ENCODE peak calls at places on chromosome 3, in four cellular contexts. One of them, this sample, is unnamed.

GRCh38 chr3:5231067-5231466 is 43.6 kb downstream of the EDEM1 start:
- DNase-seq in HepG2: no peak
- DNase-seq in WTC11: no peak
- DNase-seq in A549: no peak
- DNase-seq in this sample: no peak

GRCh38 chr3:17258823-17259436 is 374.2 kb downstream of the PLCL2 start:
- DNase-seq in HepG2: peak; percentile 14
- DNase-seq in WTC11: no peak
- DNase-seq in A549: peak; percentile 28
- DNase-seq in this sample: peak; percentile 64

GRCh38 chr3:24096695-24097290 is 151.7 kb downstream of the NR1D2 start:
- DNase-seq in HepG2: no peak
- DNase-seq in WTC11: no peak
- DNase-seq in A549: no peak
- DNase-seq in this sample: no peak

GRCh38 chr3:12663311-12663935 is 494 bp downstream of the RAF1 start:
- DNase-seq in HepG2: no peak
- DNase-seq in WTC11: no peak
- DNase-seq in A549: peak; percentile 49
- DNase-seq in this sample: no peak

GRCh38 chr3:62229201-62229600 is 144.1 kb downstream of the FEZF2 start:
- DNase-seq in HepG2: no peak
- DNase-seq in WTC11: peak; percentile 24
- DNase-seq in A549: no peak
- DNase-seq in this sample: no peak

GRCh38 chr3:21159565-21159950 is 591.5 kb downstream of the ZNF385D start:
- DNase-seq in HepG2: no peak
- DNase-seq in WTC11: no peak
- DNase-seq in A549: no peak
- DNase-seq in this sample: no peak

GRCh38 chr3:177478170-177478859 is 281.0 kb upstream of the TBL1XR1 start:
- DNase-seq in HepG2: peak; percentile 23
- DNase-seq in WTC11: no peak
- DNase-seq in A549: peak; percentile 28
- DNase-seq in this sample: no peak

GRCh38 chr3:95407709-95408463 is 1345.0 kb downstream of the NSUN3 start:
- DNase-seq in HepG2: no peak
- DNase-seq in WTC11: peak; percentile 46
- DNase-seq in A549: no peak
- DNase-seq in this sample: no peak

GRCh38 chr3:39144095-39144747 is 9.2 kb downstream of the CSRNP1 start:
- DNase-seq in HepG2: no peak
- DNase-seq in WTC11: no peak
- DNase-seq in A549: no peak
- DNase-seq in this sample: no peak

GRCh38 chr3:16335364-16335763 is 70.4 kb downstream of the OXNAD1 start:
- DNase-seq in HepG2: no peak
- DNase-seq in WTC11: no peak
- DNase-seq in A549: no peak
- DNase-seq in this sample: no peak

GRCh38 chr3:8505621-8506020 is 4.0 kb downstream of the LMCD1 start:
- DNase-seq in HepG2: no peak
- DNase-seq in WTC11: no peak
- DNase-seq in A549: no peak
- DNase-seq in this sample: no peak
- TF ChIP-seq NR3C1 in HepG2: no peak
- TF ChIP-seq NR3C1 in WTC11: no peak
- TF ChIP-seq NR3C1 in A549: no peak
- TF ChIP-seq NR3C1 in this sample: no peak

DNA sequence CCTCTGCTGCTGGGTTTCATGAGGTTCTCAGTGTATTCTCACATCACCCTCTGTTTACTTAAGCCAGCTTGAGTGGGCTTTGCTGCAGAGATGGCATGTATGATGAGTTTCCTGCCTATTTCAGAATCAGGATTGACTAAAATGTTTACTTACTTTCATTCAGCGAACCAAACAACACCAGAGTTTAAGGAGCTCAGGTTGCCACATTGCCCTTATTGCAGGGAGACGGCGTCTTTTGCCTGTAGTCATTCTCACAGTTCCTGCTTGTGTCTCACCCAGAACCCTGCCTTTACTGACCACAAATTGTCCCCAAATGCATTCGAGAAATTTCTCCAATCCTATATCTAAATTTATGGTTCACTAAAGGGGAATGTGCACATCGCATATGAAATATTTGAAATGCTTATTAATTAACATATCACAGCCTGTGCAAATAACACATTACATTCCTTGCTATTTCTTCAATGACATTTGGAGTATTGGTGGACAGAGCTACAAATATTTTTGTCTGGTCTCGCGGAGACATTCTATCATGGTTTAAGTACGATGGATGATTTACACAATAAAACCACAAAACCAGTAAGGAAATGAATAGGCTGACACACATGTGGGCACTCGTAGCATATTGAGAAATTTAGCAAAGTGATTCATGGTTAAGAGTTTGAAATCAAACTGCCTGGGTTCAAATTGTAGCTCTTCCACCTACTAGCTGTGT is 377.2 kb upstream of the CFAP20DC start:
- DNase-seq in HepG2: no peak
- DNase-seq in WTC11: no peak
- DNase-seq in A549: no peak
- DNase-seq in this sample: no peak
- TF ChIP-seq NR3C1 in HepG2: no peak
- TF ChIP-seq NR3C1 in WTC11: no peak
- TF ChIP-seq NR3C1 in A549: no peak
- TF ChIP-seq NR3C1 in this sample: no peak

GRCh38 chr3:172281884-172282283 is 166.4 kb downstream of the GHSR start:
- DNase-seq in HepG2: no peak
- DNase-seq in WTC11: no peak
- DNase-seq in A549: no peak
- DNase-seq in this sample: no peak
- TF ChIP-seq NR3C1 in HepG2: no peak
- TF ChIP-seq NR3C1 in WTC11: no peak
- TF ChIP-seq NR3C1 in A549: no peak
- TF ChIP-seq NR3C1 in this sample: no peak

GRCh38 chr3:111368061-111368460 is 173.9 kb upstream of the CD96 start:
- DNase-seq in HepG2: no peak
- DNase-seq in WTC11: no peak
- DNase-seq in A549: no peak
- DNase-seq in this sample: no peak

GRCh38 chr3:111373861-111374260 is 168.1 kb upstream of the CD96 start:
- DNase-seq in HepG2: no peak
- DNase-seq in WTC11: no peak
- DNase-seq in A549: no peak
- DNase-seq in this sample: no peak

GRCh38 chr3:111373239-111373638 is 168.8 kb upstream of the CD96 start:
- DNase-seq in HepG2: no peak
- DNase-seq in WTC11: no peak
- DNase-seq in A549: no peak
- DNase-seq in this sample: no peak

DNA sequence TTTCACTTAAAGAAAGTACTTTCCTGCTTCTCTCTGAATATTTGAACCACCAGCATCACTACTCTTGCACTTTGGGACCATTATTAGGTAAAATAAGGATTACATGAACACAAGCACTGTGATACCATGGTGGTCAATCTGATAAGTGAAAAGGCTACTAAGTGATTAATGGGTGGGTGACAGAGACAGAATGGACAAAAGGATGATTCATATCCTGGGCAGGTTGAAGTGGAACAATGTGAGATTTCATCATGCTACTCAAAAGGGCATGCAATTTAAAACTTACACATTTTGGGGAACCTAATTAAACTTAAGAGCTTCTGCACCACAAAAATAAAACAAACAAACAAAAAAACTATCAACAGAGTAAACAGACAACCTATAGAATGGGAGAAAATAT is 172.0 kb upstream of the CD96 start:
- DNase-seq in HepG2: no peak
- DNase-seq in WTC11: no peak
- DNase-seq in A549: no peak
- DNase-seq in this sample: no peak
- TF ChIP-seq NR3C1 in HepG2: no peak
- TF ChIP-seq NR3C1 in WTC11: no peak
- TF ChIP-seq NR3C1 in A549: no peak
- TF ChIP-seq NR3C1 in this sample: no peak

GRCh38 chr3:9825461-9826040 is 15.5 kb downstream of the TTLL3 start:
- DNase-seq in HepG2: no peak
- DNase-seq in WTC11: no peak
- DNase-seq in A549: no peak
- DNase-seq in this sample: no peak

GRCh38 chr3:9818666-9819335 is 8.7 kb downstream of the TTLL3 start:
- DNase-seq in HepG2: no peak
- DNase-seq in WTC11: no peak
- DNase-seq in A549: no peak
- DNase-seq in this sample: no peak

GRCh38 chr3:9820543-9820942 is 10.5 kb downstream of the TTLL3 start:
- DNase-seq in HepG2: no peak
- DNase-seq in WTC11: no peak
- DNase-seq in A549: no peak
- DNase-seq in this sample: no peak

GRCh38 chr3:9817437-9817836 is 7.4 kb downstream of the TTLL3 start:
- DNase-seq in HepG2: no peak
- DNase-seq in WTC11: no peak
- DNase-seq in A549: no peak
- DNase-seq in this sample: no peak

DNA sequence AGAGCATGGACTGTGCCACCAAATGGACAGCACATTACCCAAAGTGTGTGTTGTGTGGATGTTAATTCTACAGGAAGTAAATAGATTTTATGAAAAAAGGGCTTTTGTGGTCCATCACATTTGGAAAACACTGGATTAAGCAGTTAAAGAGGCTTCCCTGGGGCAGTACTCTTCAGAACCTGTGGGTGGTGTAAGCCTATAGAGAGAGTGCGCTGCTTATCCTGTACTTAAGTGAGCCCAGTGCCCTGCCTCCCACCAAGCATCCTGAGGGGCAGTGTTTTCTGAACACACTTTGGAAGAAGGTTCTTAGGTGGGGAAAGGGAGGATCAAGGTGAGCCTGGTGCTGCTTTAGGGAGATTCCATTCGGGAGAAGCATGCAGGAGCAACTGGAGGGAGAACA is 10.9 kb downstream of the TTLL3 start:
- DNase-seq in HepG2: peak; percentile 30
- DNase-seq in WTC11: peak; percentile 29
- DNase-seq in A549: no peak
- DNase-seq in this sample: no peak
- TF ChIP-seq NR3C1 in HepG2: no peak
- TF ChIP-seq NR3C1 in WTC11: no peak
- TF ChIP-seq NR3C1 in A549: no peak
- TF ChIP-seq NR3C1 in this sample: no peak

GRCh38 chr3:194054540-194054939 is 81.4 kb upstream of the HES1 start:
- DNase-seq in HepG2: no peak
- DNase-seq in WTC11: no peak
- DNase-seq in A549: no peak
- DNase-seq in this sample: no peak

GRCh38 chr3:194051554-194052175 is 84.3 kb upstream of the HES1 start:
- DNase-seq in HepG2: no peak
- DNase-seq in WTC11: no peak
- DNase-seq in A549: no peak
- DNase-seq in this sample: no peak

GRCh38 chr3:194054941-194055340 is 81.0 kb upstream of the HES1 start:
- DNase-seq in HepG2: no peak
- DNase-seq in WTC11: no peak
- DNase-seq in A549: no peak
- DNase-seq in this sample: no peak

GRCh38 chr3:194050782-194051320 is 85.1 kb upstream of the HES1 start:
- DNase-seq in HepG2: no peak
- DNase-seq in WTC11: no peak
- DNase-seq in A549: no peak
- DNase-seq in this sample: no peak

DNA sequence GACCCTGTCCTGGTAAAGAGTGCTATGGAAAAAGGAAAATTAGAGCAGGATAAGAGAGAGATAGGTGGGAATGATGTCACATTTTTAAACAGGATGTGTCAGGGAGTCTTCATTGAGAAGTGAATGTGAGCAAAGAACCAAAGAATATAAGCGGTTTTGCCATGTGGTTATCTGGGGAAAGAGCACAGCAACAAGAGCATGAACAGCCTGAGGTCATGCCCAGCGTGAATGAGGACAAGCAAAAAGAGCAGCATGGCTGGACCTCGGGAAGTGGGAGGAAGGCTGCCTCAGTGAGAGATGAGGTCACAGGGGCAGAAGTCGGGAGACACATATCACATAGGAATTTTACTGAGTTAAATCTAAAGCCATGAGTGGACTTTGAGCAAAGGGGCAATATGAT is 82.8 kb upstream of the HES1 start:
- DNase-seq in HepG2: no peak
- DNase-seq in WTC11: no peak
- DNase-seq in A549: no peak
- DNase-seq in this sample: no peak
- TF ChIP-seq NR3C1 in HepG2: no peak
- TF ChIP-seq NR3C1 in WTC11: no peak
- TF ChIP-seq NR3C1 in A549: no peak
- TF ChIP-seq NR3C1 in this sample: no peak

GRCh38 chr3:56747150-56747549 is 54.6 kb downstream of the ARHGEF3 start:
- DNase-seq in HepG2: no peak
- DNase-seq in WTC11: no peak
- DNase-seq in A549: no peak
- DNase-seq in this sample: no peak
- TF ChIP-seq NR3C1 in HepG2: no peak
- TF ChIP-seq NR3C1 in WTC11: no peak
- TF ChIP-seq NR3C1 in A549: no peak
- TF ChIP-seq NR3C1 in this sample: no peak

DNA sequence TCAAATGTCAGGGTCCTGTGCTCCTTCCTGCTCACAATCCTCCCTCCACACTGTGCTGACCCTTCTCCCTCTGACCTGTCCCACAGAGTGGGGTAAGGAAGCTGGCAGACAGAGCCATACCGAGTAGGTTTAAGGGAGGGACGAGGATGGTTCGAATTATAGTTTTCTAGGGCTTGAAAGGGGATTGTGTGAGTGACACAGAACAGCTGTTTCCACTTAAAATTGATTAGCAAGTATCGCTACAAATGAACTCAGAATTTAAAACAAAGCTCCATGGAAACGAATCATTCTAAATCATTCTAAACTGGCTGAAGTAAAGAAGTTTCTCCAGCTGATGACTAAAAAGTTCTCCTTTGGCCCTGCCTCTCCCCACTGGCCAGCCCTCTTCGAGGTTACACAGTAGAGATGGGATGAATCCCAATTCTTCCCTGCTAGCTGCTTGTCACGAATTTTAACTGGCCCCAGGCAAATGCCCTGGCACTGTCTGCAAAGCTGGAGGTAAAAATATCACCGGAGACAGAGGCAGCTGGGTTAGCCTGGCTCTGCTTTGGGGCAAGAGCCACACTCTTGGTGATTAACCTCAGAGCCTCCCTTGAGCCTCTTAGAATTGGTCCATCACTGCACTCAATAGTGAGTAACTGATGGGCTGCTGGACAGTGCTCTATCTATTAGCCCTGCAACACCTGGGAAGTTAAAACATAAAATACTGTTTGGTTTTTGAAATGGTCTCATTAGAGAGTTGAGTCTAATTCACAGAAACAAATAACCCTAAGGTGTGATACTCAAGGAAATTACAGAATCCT is 194.9 kb downstream of the CHST2 start:
- DNase-seq in HepG2: no peak
- DNase-seq in WTC11: no peak
- DNase-seq in A549: no peak
- DNase-seq in this sample: no peak
- TF ChIP-seq NR3C1 in HepG2: no peak
- TF ChIP-seq NR3C1 in WTC11: no peak
- TF ChIP-seq NR3C1 in A549: no peak
- TF ChIP-seq NR3C1 in this sample: no peak

GRCh38 chr3:52195823-52196331 is 2.1 kb upstream of the ALAS1 start:
- DNase-seq in HepG2: peak; percentile 61
- DNase-seq in WTC11: no peak
- DNase-seq in A549: no peak
- DNase-seq in this sample: no peak
- TF ChIP-seq NR3C1 in HepG2: no peak
- TF ChIP-seq NR3C1 in WTC11: no peak
- TF ChIP-seq NR3C1 in A549: no peak
- TF ChIP-seq NR3C1 in this sample: no peak